ENCODE peak calls at places on chromosomes 6 and 20, in four cellular contexts. H, Z, D and A are unnamed samples.

GRCh38 chr6:21947751-21948386 is 349.0 kb downstream of the PRL start:
- DNase-seq in H (no peak), Z (no peak), D (no peak), A (no peak)

GRCh38 chr6:14544689-14545088 is 427.1 kb downstream of the CD83 start:
- DNase-seq in H (no peak), Z (no peak), D (no peak), A (no peak)

GRCh38 chr6:45920819-45921511 is 94.7 kb downstream of the CLIC5 start:
- DNase-seq in H (peak), Z (no peak), D (no peak), A (no peak)

GRCh38 chr6:125791151-125791819 is 525 bp downstream of the NCOA7 start:
- DNase-seq in H (no peak), Z (peak), D (peak), A (peak)

GRCh38 chr6:143529095-143529494 is 17.6 kb upstream of the FUCA2 start:
- DNase-seq in H (no peak), Z (no peak), D (no peak), A (peak)

GRCh38 chr6:163782436-163783003 is 368.0 kb downstream of the QKI start:
- DNase-seq in H (peak), Z (no peak), D (no peak), A (no peak)

GRCh38 chr6:119333707-119334295 is 15.8 kb downstream of the MAN1A1 start:
- DNase-seq in H (no peak), Z (no peak), D (no peak), A (peak)

GRCh38 chr6:39029156-39030011 is 19.2 kb upstream of the GLP1R start:
- DNase-seq in H (no peak), Z (peak), D (peak), A (peak)

GRCh38 chr20:61923371-61924166 is 142.1 kb downstream of the TAF4 start:
- DNase-seq in H (no peak), Z (no peak), D (no peak), A (no peak)

GRCh38 chr20:36128463-36129176 is 25.9 kb upstream of the EPB41L1 start:
- DNase-seq in H (no peak), Z (no peak), D (no peak), A (no peak)

GRCh38 chr6:1424306-1424927 is 35.0 kb downstream of the FOXF2 start:
- DNase-seq in H (no peak), Z (peak), D (no peak), A (peak)

GRCh38 chr6:156617376-156617775 is 159.8 kb upstream of the ARID1B start:
- DNase-seq in H (no peak), Z (peak), D (peak), A (peak)

GRCh38 chr20:8860011-8860495 is 208.8 kb upstream of the PLCB4 start:
- DNase-seq in H (no peak), Z (no peak), D (no peak), A (peak)

GRCh38 chr6:159311618-159312017 is 142.4 kb downstream of the FNDC1 start:
- DNase-seq in H (no peak), Z (no peak), D (no peak), A (no peak)

GRCh38 chr6:167238169-167238693 is 52.9 kb upstream of the UNC93A start:
- DNase-seq in H (no peak), Z (peak), D (no peak), A (no peak)

GRCh38 chr6:91099501-91099900 is 512.6 kb upstream of the MAP3K7 start:
- DNase-seq in H (no peak), Z (no peak), D (no peak), A (no peak)

GRCh38 chr6:91094341-91094740 is 507.5 kb upstream of the MAP3K7 start:
- DNase-seq in H (no peak), Z (no peak), D (no peak), A (no peak)

GRCh38 chr6:91094806-91095475 is 508.1 kb upstream of the MAP3K7 start:
- DNase-seq in H (no peak), Z (no peak), D (no peak), A (no peak)

GRCh38 chr6:91098006-91098405 is 511.1 kb upstream of the MAP3K7 start:
- DNase-seq in H (no peak), Z (no peak), D (no peak), A (no peak)

GRCh38 chr6:91097316-91097878 is 510.5 kb upstream of the MAP3K7 start:
- DNase-seq in H (no peak), Z (no peak), D (no peak), A (no peak)
- TF ChIP-seq KDM1A in H (no peak), Z (no peak), D (no peak), A (no peak)

GRCh38 chr6:105886812-105887513 is 199.2 kb upstream of the PRDM1 start:
- DNase-seq in H (no peak), Z (no peak), D (no peak), A (no peak)
- TF ChIP-seq SMC3 in H (no peak), Z (no peak), D (no peak), A (no peak)

GRCh38 chr6:43628392-43629103 is 516 bp downstream of the GTPBP2 start:
- DNase-seq in H (no peak), Z (peak), D (peak), A (peak)
- TF ChIP-seq KDM1A in H (no peak), Z (no peak), D (no peak), A (no peak)

GRCh38 chr6:36874016-36874442 is 574 bp downstream of the PPIL1 start:
- DNase-seq in H (no peak), Z (no peak), D (no peak), A (no peak)

GRCh38 chr6:36875250-36875633 is 639 bp upstream of the PPIL1 start:
- DNase-seq in H (no peak), Z (no peak), D (no peak), A (no peak)

GRCh38 chr6:36873115-36873514 is 1.5 kb downstream of the PPIL1 start:
- DNase-seq in H (no peak), Z (no peak), D (no peak), A (no peak)

GRCh38 chr6:36873612-36874011 is 991 bp downstream of the PPIL1 start:
- DNase-seq in H (no peak), Z (peak), D (no peak), A (peak)

DNA sequence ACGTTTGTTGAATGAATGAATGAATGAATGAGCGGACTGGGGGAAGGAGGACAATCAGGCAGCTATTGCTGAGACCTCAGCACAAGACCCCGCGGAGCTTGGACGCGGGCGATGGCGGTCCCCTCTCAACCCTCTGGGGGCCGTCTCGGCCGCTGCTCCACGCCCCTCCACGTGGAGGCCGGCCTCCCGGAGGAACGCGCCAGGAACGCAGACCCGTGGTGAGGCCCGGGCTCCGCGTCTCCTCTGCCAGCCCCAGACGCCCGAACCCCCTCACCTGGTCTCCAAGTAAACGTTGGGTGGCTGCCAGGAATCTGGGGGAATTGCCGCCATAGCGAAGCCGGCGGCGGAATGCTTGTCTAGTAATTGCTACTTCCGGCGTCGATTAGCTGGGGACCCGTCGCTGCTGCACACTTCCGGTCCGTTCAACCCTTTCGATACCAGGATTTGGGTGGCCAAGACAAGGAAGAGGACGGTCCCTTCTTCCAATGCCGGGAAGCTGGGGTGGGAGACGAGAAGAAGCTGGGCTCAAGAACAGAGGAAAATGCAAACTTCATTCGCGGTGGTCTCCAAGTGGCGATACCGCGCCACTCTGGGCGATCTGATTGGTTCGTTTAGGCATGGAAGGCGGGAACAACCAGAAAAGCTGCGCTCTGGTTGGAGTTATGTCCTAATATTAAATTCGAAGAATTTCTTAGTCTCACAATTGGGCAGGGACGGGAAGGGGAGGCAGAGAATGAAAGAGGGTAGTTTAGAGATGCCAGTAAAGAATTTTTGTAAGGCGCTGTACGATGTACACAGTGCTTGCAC is at the start of gene PPIL1:
- DNase-seq in H (peak), Z (peak), D (peak), A (peak)
- TF ChIP-seq SMC3 in H (no peak), Z (no peak), D (no peak), A (no peak)

GRCh38 chr6:34325618-34326017 is 66.9 kb downstream of the NUDT3 start:
- DNase-seq in H (no peak), Z (no peak), D (no peak), A (no peak)

GRCh38 chr6:34322732-34323131 is 69.7 kb downstream of the NUDT3 start:
- DNase-seq in H (no peak), Z (no peak), D (no peak), A (no peak)

GRCh38 chr6:34319471-34319885 is 70.7 kb upstream of the SMIM29 start:
- DNase-seq in H (no peak), Z (peak), D (no peak), A (no peak)

GRCh38 chr6:34324738-34325444 is 67.6 kb downstream of the NUDT3 start:
- DNase-seq in H (no peak), Z (no peak), D (no peak), A (no peak)
- TF ChIP-seq KDM1A in H (no peak), Z (no peak), D (no peak), A (no peak)

GRCh38 chr6:46933751-46934150 is 12.0 kb upstream of the ADGRF5 start:
- DNase-seq in H (no peak), Z (no peak), D (no peak), A (no peak)
- TF ChIP-seq SMC3 in H (no peak), Z (no peak), D (no peak), A (no peak)

GRCh38 chr6:37201726-37202125 is 31.8 kb downstream of the PIM1 start:
- DNase-seq in H (no peak), Z (no peak), D (peak), A (no peak)
- TF ChIP-seq KDM1A in H (no peak), Z (no peak), D (no peak), A (no peak)

DNA sequence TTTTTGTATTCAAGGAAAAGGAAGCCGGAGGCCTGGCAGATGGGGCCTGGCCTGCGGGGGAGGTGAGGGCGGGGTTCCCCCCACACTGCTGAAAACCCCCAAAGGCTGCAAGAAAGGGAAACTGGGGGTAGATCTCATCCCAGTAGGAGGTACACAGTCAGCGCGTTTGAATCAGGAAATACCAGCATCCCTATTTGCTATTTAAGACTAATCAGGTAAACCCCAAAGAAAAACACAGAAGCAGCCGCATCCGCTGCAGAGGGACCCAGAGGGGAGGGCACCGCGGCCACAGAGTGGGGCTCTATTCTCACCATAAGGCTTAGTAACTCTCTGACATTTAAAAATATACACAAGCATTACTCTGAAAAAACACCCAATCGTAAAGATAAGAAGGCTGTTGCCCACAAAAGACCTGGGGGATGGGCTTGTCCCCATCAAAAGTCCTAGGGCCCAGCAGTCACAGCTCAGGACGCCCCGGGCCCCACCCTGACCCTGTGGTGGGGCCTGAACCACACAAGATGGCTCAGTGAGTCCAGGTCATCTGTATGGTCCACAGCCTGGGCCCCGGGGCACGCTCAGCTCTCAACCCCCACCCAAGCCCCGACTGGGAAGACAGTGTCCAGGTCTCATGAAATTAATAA is 31.2 kb downstream of the KCNQ2 start:
- DNase-seq in H (peak), Z (no peak), D (no peak), A (no peak)
- TF ChIP-seq SMC3 in H (no peak), Z (no peak), D (no peak), A (no peak)